ENCODE peak calls at places on chromosome 19, in eight cellular contexts. W, K, V, O, U, Q, A and P are unnamed samples.

GRCh38 chr19:33249740-33250366 is 24.2 kb upstream of the SLC7A10 start:
- DNase-seq in W (no peak), K (no peak), V (no peak), O (no peak), U (no peak), Q (no peak), A (no peak), P (no peak)

GRCh38 chr19:5036733-5037681 is 68.1 kb downstream of the KDM4B start:
- DNase-seq in W (peak), K (no peak), V (no peak), O (no peak), U (no peak), Q (no peak), A (no peak), P (no peak)

GRCh38 chr19:47781590-47782318 is 3.3 kb downstream of the SELENOW start:
- DNase-seq in W (no peak), K (no peak), V (no peak), O (no peak), U (no peak), Q (no peak), A (no peak), P (no peak)

GRCh38 chr19:34402074-34402600 is 2.1 kb upstream of the PDCD2L start:
- DNase-seq in W (no peak), K (no peak), V (no peak), O (no peak), U (no peak), Q (no peak), A (no peak), P (no peak)

GRCh38 chr19:54169149-54169731 is 3.7 kb downstream of the TMC4 start:
- DNase-seq in W (no peak), K (no peak), V (no peak), O (no peak), U (no peak), Q (no peak), A (no peak), P (no peak)

GRCh38 chr19:16013851-16014840 is 62.1 kb upstream of the TPM4 start:
- DNase-seq in W (no peak), K (no peak), V (no peak), O (no peak), U (no peak), Q (no peak), A (no peak), P (no peak)

GRCh38 chr19:13013649-13014048 is 18.4 kb downstream of the NFIX start:
- DNase-seq in W (no peak), K (no peak), V (no peak), O (no peak), U (no peak), Q (no peak), A (no peak), P (no peak)

GRCh38 chr19:17455711-17456123 is 5.0 kb downstream of the NXNL1 start:
- DNase-seq in W (no peak), K (no peak), V (no peak), O (no peak), U (no peak), Q (no peak), A (no peak), P (no peak)

GRCh38 chr19:41691268-41691970 is 3.3 kb upstream of the CEACAM7 start:
- DNase-seq in W (peak), K (no peak), V (peak), O (peak), U (no peak), Q (peak), A (no peak), P (no peak)

GRCh38 chr19:6087074-6087506 is 23.2 kb downstream of the RFX2 start:
- DNase-seq in W (peak), K (no peak), V (peak), O (no peak), U (no peak), Q (peak), A (peak), P (no peak)

GRCh38 chr19:50026550-50026906 is 723 bp downstream of the ZNF473 start:
- DNase-seq in W (no peak), K (no peak), V (no peak), O (no peak), U (no peak), Q (no peak), A (no peak), P (no peak)

GRCh38 chr19:39307822-39308530 is 11.8 kb downstream of the IFNL1 start:
- DNase-seq in W (no peak), K (no peak), V (peak), O (no peak), U (no peak), Q (peak), A (no peak), P (no peak)

GRCh38 chr19:2686347-2686746 is 16.1 kb downstream of the GNG7 start:
- DNase-seq in W (no peak), K (no peak), V (no peak), O (no peak), U (no peak), Q (no peak), A (no peak), P (no peak)

GRCh38 chr19:31312004-31312403 is 37.2 kb downstream of the TSHZ3 start:
- DNase-seq in W (no peak), K (no peak), V (no peak), O (no peak), U (peak), Q (no peak), A (no peak), P (no peak)

GRCh38 chr19:1269478-1270167 is 491 bp downstream of the CIRBP start:
- DNase-seq in W (peak), K (peak), V (peak), O (peak), U (no peak), Q (peak), A (peak), P (peak)

GRCh38 chr19:1045247-1045603 is 5.3 kb downstream of the ABCA7 start:
- DNase-seq in W (no peak), K (no peak), V (peak), O (peak), U (no peak), Q (no peak), A (no peak), P (peak)

GRCh38 chr19:33110201-33110910 is 21.6 kb upstream of the WDR88 start:
- DNase-seq in W (no peak), K (no peak), V (no peak), O (no peak), U (peak), Q (no peak), A (no peak), P (no peak)

GRCh38 chr19:48490980-48491792 is 20.4 kb downstream of the LMTK3 start:
- DNase-seq in W (peak), K (no peak), V (no peak), O (peak), U (no peak), Q (peak), A (no peak), P (peak)